ENCODE peak calls at places on chromosomes 2 and 18, in eight cellular contexts. I is NB4; W is HS-5; X is substantia nigra; H is stimulated activated naive CD8-positive, alpha-beta T cell treated with anti-CD3 and anti-CD28 coated beads, Interleukin-15, Interleukin-2, amounts not matched to agents 100 U/mL and 50 U/mL, for 24 hours; V is Karpas-422; S is mucosa of descending colon; R is pons. U is an unnamed sample.

GRCh38 chr2:128317186-128317897 is 1.3 kb downstream of the HS6ST1 start:
- DNase-seq in I (peak; percentile 68), W (no peak), X (no peak), H (peak; percentile 49), V (peak; percentile 85), S (peak; percentile 57), R (no peak), U (no peak)

GRCh38 chr2:231190531-231191197 is 7.8 kb upstream of the ARMC9 start:
- DNase-seq in I (no peak), W (no peak), X (peak; percentile 27), H (no peak), V (no peak), S (peak; percentile 67), R (no peak), U (peak; percentile 35)

GRCh38 chr2:121334581-121335293 is 49.7 kb upstream of the TFCP2L1 start:
- DNase-seq in I (no peak), W (no peak), X (no peak), H (no peak), V (no peak), S (no peak), R (no peak), U (no peak)

GRCh38 chr2:73334045-73334444 is 40.7 kb upstream of the EGR4 start:
- DNase-seq in I (no peak), W (no peak), X (no peak), H (no peak), V (no peak), S (no peak), R (no peak), U (no peak)

GRCh38 chr2:104746299-104746698 is 107.6 kb upstream of the POU3F3 start:
- DNase-seq in I (no peak), W (no peak), X (no peak), H (no peak), V (no peak), S (no peak), R (no peak), U (no peak)

GRCh38 chr2:189210250-189211075 is 30.9 kb upstream of the COL5A2 start:
- DNase-seq in I (no peak), W (peak; percentile 98), X (no peak), H (no peak), V (no peak), S (no peak), R (no peak), U (peak; percentile 7)

GRCh38 chr2:8169443-8169842 is 512.4 kb upstream of the ID2 start:
- DNase-seq in I (no peak), W (peak; percentile 61), X (no peak), H (no peak), V (no peak), S (no peak), R (no peak), U (no peak)

GRCh38 chr18:51668101-51668500 is 470.6 kb upstream of the MEX3C start:
- DNase-seq in I (peak; percentile 55), W (no peak), X (peak; percentile 4), H (peak; percentile 54), V (peak; percentile 84), S (peak; percentile 44), R (peak; percentile 63), U (peak; percentile 67)

GRCh38 chr2:55282110-55282917 is 13.3 kb upstream of the MTIF2 start:
- DNase-seq in I (peak; percentile 96), W (peak; percentile 38), X (peak; percentile 66), H (peak; percentile 87), V (peak; percentile 93), S (peak; percentile 94), R (peak; percentile 63), U (peak; percentile 90)

GRCh38 chr2:137952586-137953129 is 11.6 kb upstream of the HNMT start:
- DNase-seq in I (peak; percentile 7), W (no peak), X (no peak), H (no peak), V (peak; percentile 60), S (no peak), R (no peak), U (no peak)

GRCh38 chr2:191105082-191105481 is 45.7 kb downstream of the STAT4 start:
- DNase-seq in I (no peak), W (peak; percentile 25), X (no peak), H (no peak), V (no peak), S (no peak), R (no peak), U (no peak)

GRCh38 chr18:44464401-44465185 is 216.1 kb upstream of the SETBP1 start:
- DNase-seq in I (no peak), W (no peak), X (no peak), H (no peak), V (no peak), S (no peak), R (no peak), U (no peak)

GRCh38 chr2:202237787-202238233 is 587 bp downstream of the SUMO1 start:
- DNase-seq in I (peak; percentile 54), W (peak; percentile 31), X (peak; percentile 29), H (no peak), V (peak; percentile 61), S (no peak), R (peak; percentile 30), U (peak; percentile 34)

GRCh38 chr2:204260162-204260877 is 285.0 kb upstream of the PARD3B start:
- DNase-seq in I (peak; percentile 66), W (peak; percentile 41), X (peak; percentile 33), H (peak; percentile 55), V (peak; percentile 70), S (peak; percentile 31), R (peak; percentile 89), U (peak; percentile 86)

GRCh38 chr2:37588316-37588777 is 83.1 kb downstream of the CDC42EP3 start:
- DNase-seq in I (no peak), W (no peak), X (no peak), H (no peak), V (no peak), S (no peak), R (no peak), U (no peak)

GRCh38 chr2:227155395-227155794 is 8.6 kb downstream of the COL4A4 start:
- DNase-seq in I (no peak), W (no peak), X (no peak), H (no peak), V (no peak), S (no peak), R (no peak), U (no peak)

GRCh38 chr2:74850816-74851566 is 17.1 kb downstream of the HK2 start:
- DNase-seq in I (no peak), W (no peak), X (no peak), H (no peak), V (no peak), S (no peak), R (no peak), U (no peak)

GRCh38 chr18:60943297-60943696 is 389.9 kb upstream of the CDH20 start:
- DNase-seq in I (no peak), W (no peak), X (no peak), H (no peak), V (no peak), S (no peak), R (no peak), U (no peak)

GRCh38 chr2:169329669-169330554 is 32.4 kb downstream of the LRP2 start:
- DNase-seq in I (no peak), W (no peak), X (no peak), H (no peak), V (no peak), S (no peak), R (no peak), U (no peak)